ENCODE peak calls at places on chromosomes 6 and 20, in nine cellular contexts. P is ovary; V is activated CD4-positive, alpha-beta T cell treated with anti-CD3 and anti-CD28 coated beads for 1 hour; G is T-helper 1 cell; C is psoas muscle; T is Calu3; Z is stimulated activated naive B cell treated with anti-CD40 and anti-IgM and Interleukin-4, amounts not matched to agents 10 μg/mL and 1 μg/mL and 100 μg/mL, for 72 hours; M is COLO829; Y is KG1. I is an unnamed sample.

GRCh38 chr20:41387433-41387832 is 20.8 kb upstream of the EMILIN3 start:
- DNase-seq in Z (no peak), V (no peak), P (peak), Y (no peak), T (no peak), G (no peak), C (no peak), M (no peak), I (peak)

GRCh38 chr20:19185083-19185482 is 27.4 kb upstream of the SLC24A3 start:
- DNase-seq in P (no peak), C (no peak), V (no peak), T (no peak), Z (no peak), G (no peak), Y (no peak), M (no peak), I (no peak)

GRCh38 chr6:122783401-122783800 is 3.9 kb downstream of the FABP7 start:
- DNase-seq in V (no peak), M (no peak), C (no peak), Z (no peak), T (no peak), P (no peak), Y (no peak), G (no peak), I (no peak)

GRCh38 chr20:2172305-2173175 is 70.9 kb downstream of the STK35 start:
- DNase-seq in T (peak), M (peak), C (peak), Y (peak), Z (peak), P (peak), V (peak), G (peak), I (peak)

GRCh38 chr6:82893889-82894652 is 171.6 kb downstream of the UBE3D start:
- DNase-seq in V (no peak), M (no peak), G (no peak), Z (no peak), T (no peak), P (no peak), C (no peak), Y (no peak), I (no peak)

GRCh38 chr6:31763617-31763940 is 1.1 kb downstream of the SAPCD1 start:
- DNase-seq in V (no peak), M (peak), Z (no peak), P (no peak), G (no peak), T (no peak), Y (no peak), C (no peak), I (no peak)

GRCh38 chr6:37680668-37681067 is 17.0 kb downstream of the MDGA1 start:
- DNase-seq in C (peak), G (no peak), P (no peak), Y (no peak), T (no peak), V (no peak), M (no peak), Z (no peak), I (no peak)

GRCh38 chr6:40774932-40775331 is 187.8 kb upstream of the LRFN2 start:
- DNase-seq in P (no peak), V (no peak), Y (no peak), M (no peak), T (no peak), C (no peak), Z (no peak), G (no peak), I (no peak)

GRCh38 chr20:1802385-1803215 is 92.6 kb upstream of the SIRPA start:
- DNase-seq in T (peak), Y (peak), V (no peak), P (no peak), G (no peak), Z (peak), M (peak), C (peak), I (peak)

GRCh38 chr20:23435675-23436539 is 3.6 kb upstream of the CSTL1 start:
- DNase-seq in C (no peak), V (no peak), M (no peak), T (no peak), Y (no peak), Z (no peak), G (no peak), P (peak), I (no peak)

GRCh38 chr6:31865205-31866118 is 2.8 kb upstream of the NEU1 start:
- DNase-seq in G (no peak), Y (no peak), T (no peak), Z (no peak), V (no peak), P (no peak), C (no peak), M (no peak), I (no peak)

GRCh38 chr6:56079761-56080540 is 167.4 kb downstream of the COL21A1 start:
- DNase-seq in V (no peak), Z (no peak), Y (no peak), T (no peak), M (no peak), G (no peak), P (no peak), C (no peak), I (no peak)

GRCh38 chr6:98945311-98946005 is 2.3 kb downstream of the FBXL4 start:
- DNase-seq in V (no peak), P (no peak), Z (no peak), C (no peak), G (no peak), M (no peak), T (no peak), Y (no peak), I (no peak)

GRCh38 chr20:10667077-10667401 is 6.8 kb downstream of the JAG1 start:
- DNase-seq in G (no peak), V (no peak), M (no peak), Z (no peak), C (peak), Y (no peak), P (no peak), T (no peak), I (no peak)